ENCODE peak calls at places on chromosome 19, in six cellular contexts. S, E, W, H, G and K are unnamed samples. For H3K9me3, the result is how much of the 10 kb centered on the place peaks cover.

GRCh38 chr19:35497406-35497805 is 7.1 kb upstream of the KRTDAP start:
- DNase-seq in S (no peak), E (no peak), W (no peak), H (no peak), G (no peak), K (no peak)

GRCh38 chr19:41407271-41407670 is 9.7 kb downstream of the BCKDHA start:
- DNase-seq in S (peak), E (no peak), W (no peak), H (no peak), G (no peak), K (no peak)

GRCh38 chr19:24069907-24070657 is 16.9 kb upstream of the ZNF254 start:
- DNase-seq in S (no peak), E (no peak), W (no peak), H (no peak), G (peak), K (no peak)

GRCh38 chr19:51637362-51637978 is 7.3 kb upstream of the SIGLEC5 start:
- DNase-seq in S (no peak), E (no peak), W (no peak), H (no peak), G (no peak), K (no peak)

GRCh38 chr19:15247107-15248014 is 15.1 kb upstream of the EPHX3 start:
- DNase-seq in S (no peak), E (no peak), W (no peak), H (no peak), G (no peak), K (no peak)

GRCh38 chr19:50931023-50931422 is 19.8 kb upstream of the KLK4 start:
- DNase-seq in S (no peak), E (no peak), W (no peak), H (no peak), G (no peak), K (no peak)

GRCh38 chr19:10419646-10420443 is 493 bp upstream of the PDE4A start:
- DNase-seq in S (peak), E (no peak), W (peak), H (no peak), G (peak), K (no peak)

GRCh38 chr19:46739290-46739771 is 6.5 kb upstream of the FKRP start:
- DNase-seq in S (no peak), E (no peak), W (no peak), H (peak), G (no peak), K (peak)

GRCh38 chr19:15093001-15093400 is 11.0 kb downstream of the OR1I1 start:
- DNase-seq in S (no peak), E (no peak), W (no peak), H (no peak), G (no peak), K (no peak)

GRCh38 chr19:11261902-11262839 is at the start of gene DOCK6:
- DNase-seq in S (peak), E (peak), W (no peak), H (peak), G (no peak), K (no peak)

GRCh38 chr19:50312967-50313811 is 16.0 kb downstream of the KCNC3 start:
- DNase-seq in S (no peak), E (no peak), W (no peak), H (no peak), G (no peak), K (no peak)

GRCh38 chr19:34220472-34221063 is 33.8 kb upstream of the GARRE1 start:
- DNase-seq in S (peak), E (peak), W (no peak), H (peak), G (peak), K (no peak)

GRCh38 chr19:16920816-16921529 is 32.2 kb downstream of the F2RL3 start:
- DNase-seq in S (no peak), E (peak), W (no peak), H (no peak), G (peak), K (no peak)

GRCh38 chr19:12703056-12703455 is 6.6 kb upstream of the FBXW9 start:
- DNase-seq in S (peak), E (no peak), W (no peak), H (no peak), G (peak), K (no peak)

GRCh38 chr19:35483089-35483488 is 7.2 kb downstream of the KRTDAP start:
- DNase-seq in S (no peak), E (no peak), W (no peak), H (no peak), G (no peak), K (no peak)

GRCh38 chr19:5707576-5708575 is 12.1 kb downstream of the LONP1 start:
- DNase-seq in S (no peak), E (no peak), W (no peak), H (no peak), G (no peak), K (no peak)

GRCh38 chr19:42422576-42423461 is 4.4 kb downstream of the LIPE start:
- DNase-seq in S (peak), E (no peak), W (no peak), H (no peak), G (peak), K (peak)

GRCh38 chr19:45881909-45882528 is 3.9 kb downstream of the IRF2BP1 start:
- DNase-seq in S (peak), E (no peak), W (no peak), H (no peak), G (no peak), K (no peak)

GRCh38 chr19:33125929-33126388 is 6.0 kb upstream of the WDR88 start:
- DNase-seq in S (peak), E (peak), W (peak), H (no peak), G (peak), K (peak)

GRCh38 chr19:46035986-46036744 is 4.6 kb downstream of the IGFL4 start:
- DNase-seq in S (peak), E (no peak), W (no peak), H (no peak), G (no peak), K (no peak)

GRCh38 chr19:46056536-46056935 is 15.7 kb upstream of the IGFL4 start:
- DNase-seq in S (no peak), E (no peak), W (no peak), H (peak), G (peak), K (no peak)

GRCh38 chr19:56142897-56143434 is 1.9 kb downstream of the ZNF444 start:
- DNase-seq in S (no peak), E (no peak), W (no peak), H (no peak), G (no peak), K (no peak)

GRCh38 chr19:1449467-1450442 is at the start of gene APC2:
- DNase-seq in S (peak), E (no peak), W (no peak), H (no peak), G (no peak), K (no peak)
- H3K4me3 ChIP-seq in S (no peak), E (no peak), W (no peak), H (no peak), G (no peak), K (no peak)

GRCh38 chr19:54594737-54595136 is 1.3 kb downstream of the LILRA1 start:
- DNase-seq in S (no peak), E (no peak), W (no peak), H (no peak), G (no peak), K (no peak)
- H3K9me3 ChIP-seq in S (under half), E (under half), W (under half), H (under half), G (under half), K (under half)

DNA sequence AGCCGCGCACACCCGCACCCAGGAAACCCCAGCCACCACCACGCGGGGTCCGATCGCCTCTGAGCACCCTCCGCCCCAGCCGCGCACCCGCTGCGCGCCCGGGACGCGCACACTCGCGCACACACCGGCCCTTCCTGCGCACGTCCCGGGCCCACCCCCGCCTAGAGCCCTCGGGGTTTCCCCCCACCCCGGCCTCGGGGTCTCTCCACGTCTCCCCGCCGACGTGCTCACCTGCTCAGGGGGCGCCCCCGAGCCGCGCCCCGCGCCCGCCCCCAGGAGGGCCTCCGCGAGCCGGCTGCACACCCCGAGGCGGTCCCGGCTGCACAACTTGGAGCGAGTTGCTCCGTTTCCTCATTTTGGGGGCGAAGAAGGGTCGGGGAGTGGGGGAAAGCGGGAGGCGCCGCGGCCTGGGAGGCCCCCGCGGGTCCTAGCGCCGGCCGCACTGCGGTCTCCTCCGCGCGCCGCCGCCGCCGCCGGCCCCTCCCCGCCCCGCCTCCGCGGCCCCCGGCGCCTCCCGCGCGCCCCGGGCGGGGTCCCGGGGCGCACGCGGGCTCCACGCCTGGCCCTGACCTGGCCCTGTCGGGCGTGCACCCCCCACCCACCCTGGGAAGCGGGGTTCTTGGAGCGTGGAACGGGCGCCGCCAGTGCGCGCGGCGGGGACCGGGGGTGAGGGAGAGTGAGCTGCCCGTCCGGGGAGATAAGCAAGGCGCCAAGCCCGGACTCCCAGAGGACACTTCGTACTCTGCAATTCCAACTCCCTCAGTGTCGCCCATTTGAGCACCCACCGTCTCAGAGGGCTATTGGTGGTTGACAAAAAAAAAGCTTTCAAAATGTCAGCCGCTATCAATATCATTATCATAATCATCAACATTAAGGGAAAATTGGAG is at the start of gene MATK:
- DNase-seq in S (peak), E (no peak), W (no peak), H (no peak), G (no peak), K (no peak)
- H3K27ac ChIP-seq in S (no peak), E (no peak), W (no peak), H (no peak), G (no peak), K (no peak)

DNA sequence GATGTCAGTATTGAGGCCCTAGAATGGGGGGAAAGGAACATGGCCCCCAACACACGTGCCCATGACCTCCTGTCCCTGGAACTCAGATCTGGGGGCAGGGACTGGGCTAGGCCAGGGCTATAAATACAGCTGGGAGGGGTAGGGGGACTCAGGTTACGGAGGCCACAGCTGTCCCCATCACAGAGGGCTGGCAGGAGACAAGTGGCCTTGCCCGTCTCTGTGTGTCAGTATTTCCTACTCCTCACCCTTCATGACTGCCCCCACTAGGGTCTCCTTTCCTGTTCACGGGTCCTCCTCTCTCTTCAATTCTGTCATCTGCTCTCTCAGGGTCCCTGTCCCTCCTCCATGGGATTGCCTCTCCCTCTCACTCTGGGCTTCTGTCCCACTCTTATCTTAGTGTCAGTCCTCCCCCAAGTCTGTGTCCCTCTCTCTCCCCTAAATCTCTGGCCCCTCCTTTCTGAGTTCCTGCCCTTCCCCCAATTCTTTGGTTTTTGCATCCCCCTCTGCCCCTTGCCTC is 692 bp upstream of the HRC start:
- DNase-seq in S (peak), E (no peak), W (no peak), H (no peak), G (no peak), K (peak)
- H3K4me3 ChIP-seq in S (no peak), E (no peak), W (no peak), H (no peak), G (no peak), K (no peak)

GRCh38 chr19:1567116-1567847 is 843 bp downstream of the MEX3D start:
- DNase-seq in S (peak), E (no peak), W (no peak), H (peak), G (no peak), K (no peak)

GRCh38 chr19:1569997-1570396 is 1.9 kb upstream of the MEX3D start:
- DNase-seq in S (no peak), E (no peak), W (no peak), H (no peak), G (no peak), K (no peak)

GRCh38 chr19:1567848-1568227 is 287 bp downstream of the MEX3D start:
- DNase-seq in S (no peak), E (no peak), W (no peak), H (no peak), G (no peak), K (no peak)

GRCh38 chr19:1566392-1567115 is 1.6 kb downstream of the MEX3D start:
- DNase-seq in S (peak), E (peak), W (no peak), H (peak), G (peak), K (peak)

DNA sequence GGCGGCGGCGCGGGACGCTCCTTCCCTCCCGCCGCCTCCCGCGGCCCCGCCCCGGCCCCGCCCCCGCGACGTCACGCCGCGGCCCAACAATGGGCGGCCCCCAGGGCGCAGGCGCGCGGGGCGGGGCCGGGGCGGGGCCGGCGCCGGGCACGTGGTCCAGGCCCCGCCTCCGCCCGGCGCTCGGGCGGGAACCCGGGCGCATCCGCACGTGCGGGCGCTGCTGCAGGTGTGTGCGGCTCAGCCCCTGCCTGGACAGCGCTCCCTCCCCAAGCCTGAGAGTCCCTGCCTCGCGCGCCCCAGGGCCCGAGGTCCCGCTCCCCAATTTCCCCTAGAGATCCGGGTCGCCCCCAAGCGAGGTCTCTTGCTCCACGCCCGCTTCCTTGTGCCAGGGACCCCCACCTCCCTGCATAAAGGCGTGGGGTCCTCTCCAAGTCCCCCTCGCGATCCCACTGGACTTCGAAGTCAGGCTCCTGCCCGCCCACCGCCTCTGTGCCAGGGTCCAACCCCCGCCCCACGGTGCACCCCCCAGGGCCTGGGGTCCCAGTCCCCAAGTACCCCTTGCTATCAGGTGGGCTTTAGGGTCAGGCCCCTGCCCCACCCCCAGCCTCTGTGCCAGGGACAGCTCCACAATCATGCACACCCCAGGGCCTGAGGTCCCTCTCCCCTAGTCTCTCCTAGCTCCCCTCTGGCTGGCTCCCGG is at the start of gene MEX3D:
- DNase-seq in S (peak), E (peak), W (no peak), H (peak), G (peak), K (peak)
- H3K9me3 ChIP-seq in S (under half), E (under half), W (under half), H (under half), G (under half), K (under half)